ENCODE peak calls at places on chromosomes 3 and 15, in four cellular contexts. G is CD4-positive, alpha-beta T cell; Y is astrocyte; K is mammary epithelial cell. S is an unnamed sample.
A peak's percentile ranks its signal among the peaks of the same experiment; 100 is the strongest.

GRCh38 chr3:127394984-127395662 is 107.3 kb upstream of the PRR20G start:
- DNase-seq in G (no peak), Y (no peak), K (no peak), S (no peak)

GRCh38 chr15:44075535-44075934 is 119.5 kb downstream of the FRMD5 start:
- DNase-seq in G (no peak), Y (peak; percentile 89), K (peak; percentile 94), S (no peak)

GRCh38 chr3:78163379-78163778 is 1123.5 kb downstream of the ROBO2 start:
- DNase-seq in G (no peak), Y (no peak), K (no peak), S (no peak)

GRCh38 chr15:99211926-99212325 is 37.5 kb downstream of the TTC23 start:
- DNase-seq in G (no peak), Y (no peak), K (no peak), S (peak; percentile 49)

GRCh38 chr3:142175478-142175877 is 26.1 kb upstream of the TFDP2 start:
- DNase-seq in G (no peak), Y (no peak), K (no peak), S (no peak)

GRCh38 chr3:111989061-111989678 is 9.6 kb upstream of the TAGLN3 start:
- DNase-seq in G (no peak), Y (peak; percentile 51), K (peak; percentile 55), S (no peak)

GRCh38 chr3:72234394-72234793 is 449.4 kb upstream of the PROK2 start:
- DNase-seq in G (no peak), Y (peak; percentile 84), K (peak; percentile 28), S (peak; percentile 57)

GRCh38 chr3:103085465-103085864 is 650.6 kb downstream of the ZPLD1 start:
- DNase-seq in G (no peak), Y (peak; percentile 15), K (no peak), S (no peak)

GRCh38 chr3:50786631-50787030 is 111.9 kb downstream of the DOCK3 start:
- DNase-seq in G (no peak), Y (no peak), K (no peak), S (no peak)

GRCh38 chr3:97940034-97940433 is 32.2 kb downstream of the RIOX2 start:
- DNase-seq in G (no peak), Y (no peak), K (no peak), S (no peak)

GRCh38 chr15:26873846-26874245 is 7.0 kb downstream of the GABRA5 start:
- DNase-seq in G (no peak), Y (peak; percentile 65), K (no peak), S (no peak)

GRCh38 chr15:73403171-73403570 is 34.4 kb upstream of the HCN4 start:
- DNase-seq in G (no peak), Y (peak; percentile 38), K (peak; percentile 9), S (no peak)

GRCh38 chr3:111434941-111435622 is 106.9 kb upstream of the CD96 start:
- DNase-seq in G (no peak), Y (no peak), K (no peak), S (no peak)

GRCh38 chr3:136734382-136735070 is 17.7 kb downstream of the STAG1 start:
- DNase-seq in G (no peak), Y (no peak), K (no peak), S (no peak)

GRCh38 chr3:41434781-41435180 is 235.5 kb downstream of the CTNNB1 start:
- DNase-seq in G (no peak), Y (peak; percentile 33), K (peak; percentile 11), S (no peak)

GRCh38 chr3:159634414-159634813 is 354.2 kb upstream of the IL12A start:
- DNase-seq in G (no peak), Y (peak; percentile 93), K (no peak), S (no peak)

GRCh38 chr3:144162042-144162441 is 190.4 kb downstream of the DIPK2A start:
- DNase-seq in G (no peak), Y (peak; percentile 84), K (peak; percentile 72), S (no peak)

GRCh38 chr15:36738817-36739216 is 159.4 kb downstream of the CDIN1 start:
- DNase-seq in G (no peak), Y (no peak), K (no peak), S (no peak)

GRCh38 chr3:111899966-111900365 is 40.9 kb downstream of the PHLDB2 start:
- DNase-seq in G (no peak), Y (no peak), K (no peak), S (no peak)

GRCh38 chr15:97875513-97876285 is 84.8 kb upstream of the ARRDC4 start:
- DNase-seq in G (no peak), Y (no peak), K (no peak), S (no peak)

GRCh38 chr15:25852696-25853524 is 10.2 kb downstream of the ATP10A start:
- DNase-seq in G (no peak), Y (no peak), K (no peak), S (no peak)

GRCh38 chr15:38883987-38884386 is 319.4 kb upstream of the RASGRP1 start:
- DNase-seq in G (no peak), Y (peak; percentile 62), K (no peak), S (no peak)

GRCh38 chr15:74781673-74782595 is at the start of gene CSK:
- DNase-seq in G (peak; percentile 59), Y (no peak), K (peak; percentile 49), S (peak; percentile 35)

GRCh38 chr3:76107935-76108570 is 322.7 kb upstream of the ZNF717 start:
- DNase-seq in G (no peak), Y (peak; percentile 24), K (peak; percentile 27), S (no peak)

GRCh38 chr3:60512506-60512905 is 738.7 kb downstream of the FHIT start:
- DNase-seq in G (no peak), Y (no peak), K (no peak), S (no peak)

GRCh38 chr3:32202496-32202895 is 36.0 kb upstream of the CMTM8 start:
- DNase-seq in G (no peak), Y (no peak), K (no peak), S (no peak)

GRCh38 chr3:28136607-28137216 is 104.7 kb upstream of the CMC1 start:
- DNase-seq in G (no peak), Y (no peak), K (no peak), S (no peak)

GRCh38 chr3:134186391-134186790 is 64.3 kb downstream of the RYK start:
- DNase-seq in G (no peak), Y (no peak), K (no peak), S (no peak)

GRCh38 chr15:66830358-66830757 is 128.3 kb downstream of the SMAD6 start:
- DNase-seq in G (no peak), Y (peak; percentile 35), K (peak; percentile 59), S (no peak)

GRCh38 chr3:46930945-46931403 is 45.6 kb downstream of the CCDC12 start:
- DNase-seq in G (no peak), Y (no peak), K (no peak), S (no peak)

GRCh38 chr3:38828681-38829080 is 12.7 kb upstream of the SCN10A start:
- DNase-seq in G (no peak), Y (no peak), K (no peak), S (no peak)

GRCh38 chr15:29093065-29093435 is 176.6 kb downstream of the NSMCE3 start:
- DNase-seq in G (no peak), Y (no peak), K (no peak), S (no peak)

GRCh38 chr15:29092376-29093064 is 177.1 kb downstream of the NSMCE3 start:
- DNase-seq in G (no peak), Y (no peak), K (no peak), S (no peak)

GRCh38 chr15:29095746-29096145 is 173.9 kb downstream of the NSMCE3 start:
- DNase-seq in G (no peak), Y (no peak), K (no peak), S (no peak)

GRCh38 chr15:29094711-29095110 is 174.9 kb downstream of the NSMCE3 start:
- DNase-seq in G (no peak), Y (no peak), K (peak; percentile 56), S (no peak)

GRCh38 chr15:29093696-29094343 is 175.8 kb downstream of the NSMCE3 start:
- DNase-seq in G (no peak), Y (no peak), K (no peak), S (no peak)
- H3K27me3 ChIP-seq in G (no peaks in the 10 kb centered on the region), Y (no peaks in the 10 kb centered on the region), K (no peaks in the 10 kb centered on the region), S (no peaks in the 10 kb centered on the region)

GRCh38 chr3:49006591-49007067 is 562 bp upstream of the WDR6 start:
- DNase-seq in G (no peak), Y (peak; percentile 52), K (no peak), S (no peak)

GRCh38 chr3:49005298-49005680 is 1.9 kb upstream of the WDR6 start:
- DNase-seq in G (no peak), Y (no peak), K (no peak), S (no peak)

GRCh38 chr3:49007771-49008528 is 759 bp downstream of the WDR6 start:
- DNase-seq in G (peak; percentile 75), Y (peak; percentile 57), K (peak; percentile 87), S (peak; percentile 82)

GRCh38 chr3:49005998-49006397 is 1.2 kb upstream of the WDR6 start:
- DNase-seq in G (no peak), Y (no peak), K (no peak), S (no peak)

DNA sequence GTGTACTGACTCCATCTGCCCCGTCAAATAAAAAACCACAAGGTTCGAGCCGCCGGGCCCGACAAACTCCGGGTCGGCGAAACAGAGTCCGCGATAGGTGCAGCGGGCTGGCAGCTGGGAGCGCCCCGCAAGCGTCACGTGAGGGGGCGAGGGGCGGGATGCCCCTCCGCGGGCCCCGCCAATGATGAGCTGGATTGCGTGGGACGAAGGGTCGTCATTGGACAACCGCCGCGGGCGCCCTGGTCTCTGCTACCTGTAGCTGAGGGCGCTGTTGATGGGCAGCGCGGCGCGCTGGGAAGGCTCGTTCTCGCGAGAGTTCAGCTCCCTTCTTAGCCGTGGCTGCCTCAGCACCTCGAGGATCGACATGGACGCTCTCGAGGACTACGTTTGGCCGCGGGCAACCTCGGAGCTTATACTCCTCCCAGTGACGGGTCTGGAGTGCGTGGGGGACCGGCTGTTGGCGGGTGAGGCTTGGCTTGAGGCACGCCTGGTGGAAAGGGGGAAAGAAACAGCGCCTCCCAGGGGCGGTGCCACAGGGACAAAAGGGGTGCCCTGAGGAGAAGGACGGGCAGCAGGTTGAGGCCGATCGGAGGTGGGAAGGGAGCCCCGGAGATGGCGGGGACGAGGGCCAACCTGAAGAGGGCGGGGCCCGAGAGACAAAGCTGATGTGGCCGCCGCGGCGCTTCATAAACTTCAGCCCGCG is at the start of gene WDR6:
- DNase-seq in G (peak; percentile 95), Y (peak; percentile 94), K (peak; percentile 98), S (peak; percentile 97)
- TF ChIP-seq CTCF in G (peak; percentile 19), Y (no peak), K (peak; percentile 53), S (peak; percentile 53)

GRCh38 chr3:10745392-10745791 is 70.6 kb upstream of the SLC6A11 start:
- DNase-seq in G (no peak), Y (no peak), K (no peak), S (no peak)

GRCh38 chr3:10746684-10747083 is 69.3 kb upstream of the SLC6A11 start:
- DNase-seq in G (no peak), Y (no peak), K (no peak), S (no peak)

GRCh38 chr3:10746001-10746400 is 70.0 kb upstream of the SLC6A11 start:
- DNase-seq in G (no peak), Y (no peak), K (no peak), S (no peak)

GRCh38 chr3:10747341-10747740 is 68.7 kb upstream of the SLC6A11 start:
- DNase-seq in G (no peak), Y (no peak), K (no peak), S (no peak)

DNA sequence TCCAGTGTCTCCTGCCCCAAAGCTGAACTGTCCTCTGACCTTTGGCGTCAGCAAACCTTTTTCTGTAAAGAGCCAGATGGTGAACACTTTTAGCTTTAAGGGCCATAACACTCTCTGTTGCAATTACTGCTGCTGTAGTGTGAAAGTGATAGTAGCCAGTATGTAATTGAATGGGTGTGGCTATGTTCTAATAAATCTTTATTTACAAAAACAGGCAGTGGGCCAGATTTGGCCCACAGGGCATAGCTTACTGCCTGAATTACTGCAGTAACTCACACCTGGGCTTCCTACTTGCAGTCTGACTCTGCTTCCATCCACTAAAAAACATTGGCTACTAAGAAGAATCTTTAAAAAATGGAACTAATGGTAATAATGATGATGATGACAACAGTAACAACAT is 68.0 kb upstream of the SLC6A11 start:
- DNase-seq in G (no peak), Y (no peak), K (no peak), S (no peak)
- H3K27me3 ChIP-seq in G (peaks cover 21% of the 10 kb centered on the region), Y (peaks cover 26% of the 10 kb centered on the region), K (peaks cover 2% of the 10 kb centered on the region), S (peaks cover 18% of the 10 kb centered on the region)

GRCh38 chr3:23648326-23648964 is 157.3 kb upstream of the UBE2E1 start:
- DNase-seq in G (no peak), Y (no peak), K (no peak), S (no peak)
- TF ChIP-seq CTCF in G (no peak), Y (no peak), K (peak; percentile 29), S (no peak)

S was measured in gastrocnemius medialis.